ENCODE peak calls at places on chromosomes 11 and 22, in nine cellular contexts. S is GM23248, B is IMR-90, V is mammary epithelial cell, Z is H1, N is astrocyte, L is fibroblast of lung, Y is MM.1S, F is endodermal cell. W is an unnamed sample. For H3K4me1 and H3K36me3, the result is how much of the 10 kb centered on the place peaks cover.

GRCh38 chr11:78022397-78023396 is at the start of gene KCTD14:
- DNase-seq in B (no peak), F (peak), N (no peak), S (peak), Y (no peak), L (no peak), Z (peak), V (peak), W (no peak)

GRCh38 chr11:69167916-69168691 is 12.4 kb downstream of the SMIM38 start:
- DNase-seq in B (peak), Y (no peak), N (no peak), S (peak), L (no peak), V (peak), Z (no peak), F (no peak), W (peak)

GRCh38 chr11:69667619-69668604 is 7.2 kb downstream of the LTO1 start:
- DNase-seq in Z (no peak), S (no peak), L (no peak), N (no peak), B (no peak), V (no peak), F (peak), Y (no peak), W (no peak)

GRCh38 chr11:103773059-103773458 is 263.4 kb upstream of the DDI1 start:
- DNase-seq in Y (no peak), N (peak), F (no peak), S (peak), L (peak), Z (no peak), V (no peak), B (peak), W (peak)

GRCh38 chr11:7511405-7511804 is 2.4 kb upstream of the PPFIBP2 start:
- DNase-seq in F (no peak), N (no peak), B (no peak), L (no peak), Y (peak), Z (no peak), V (no peak), S (no peak), W (no peak)

GRCh38 chr11:2974272-2974671 is 17.9 kb downstream of the NAP1L4 start:
- DNase-seq in N (no peak), Y (no peak), Z (no peak), B (no peak), S (no peak), V (no peak), F (no peak), L (no peak), W (no peak)

GRCh38 chr11:97854357-97854756 is 1166.4 kb upstream of the CNTN5 start:
- DNase-seq in F (no peak), Y (no peak), N (no peak), L (no peak), S (no peak), Z (no peak), B (no peak), V (no peak), W (no peak)

GRCh38 chr11:8209208-8209807 is 40.5 kb upstream of the RIC3 start:
- DNase-seq in F (peak), V (no peak), L (no peak), B (no peak), Y (no peak), S (no peak), N (no peak), Z (peak), W (no peak)

GRCh38 chr22:46171940-46172339 is 21.6 kb downstream of the PPARA start:
- DNase-seq in N (peak), Z (no peak), V (peak), Y (no peak), F (no peak), B (peak), L (peak), S (peak), W (peak)

GRCh38 chr11:112513936-112514716 is 253.5 kb upstream of the PLET1 start:
- DNase-seq in V (no peak), N (no peak), S (no peak), F (no peak), L (no peak), Y (no peak), B (no peak), Z (peak), W (no peak)

GRCh38 chr11:58395581-58395980 is 11.1 kb downstream of the OR5B3 start:
- DNase-seq in Z (no peak), S (peak), N (no peak), B (peak), L (peak), Y (no peak), V (peak), F (no peak), W (peak)

DNA sequence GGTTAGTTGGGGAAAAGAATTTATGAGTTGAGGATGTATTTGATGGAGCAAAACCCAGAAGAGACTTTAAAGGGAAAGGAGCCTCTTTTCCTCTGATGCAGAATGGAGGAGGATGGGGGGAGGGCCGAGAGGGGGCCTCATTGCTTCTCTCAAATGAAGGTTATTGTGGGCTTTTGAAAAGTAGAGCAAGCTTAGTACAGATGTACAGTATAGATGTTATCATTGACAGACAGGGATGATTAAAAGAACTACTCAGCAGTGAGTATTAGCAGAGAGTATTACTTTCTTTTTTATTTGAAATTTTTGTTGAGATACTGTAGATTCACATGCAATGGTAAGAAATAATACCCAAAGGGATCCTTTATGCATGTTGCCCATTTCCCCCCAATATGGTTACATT is 98.1 kb downstream of the TEAD1 start:
- DNase-seq in S (no peak), F (no peak), Z (no peak), B (no peak), L (no peak), N (no peak), Y (no peak), V (no peak), W (no peak)
- H3K4me1 ChIP-seq in S (half or more), F (under half), Z (under half), B (under half), L (under half), N (under half), Y (under half), V (under half), W (half or more)

GRCh38 chr22:19876941-19877625 is 22.4 kb upstream of the GNB1L start:
- DNase-seq in F (peak), Y (no peak), N (no peak), L (no peak), V (no peak), Z (peak), S (no peak), B (no peak), W (no peak)
- H3K9ac ChIP-seq in F (no peak), Y (no peak), N (no peak), L (no peak), V (no peak), Z (no peak), S (no peak), B (no peak), W (no peak)

GRCh38 chr11:32972781-32973180 is 42.9 kb upstream of the DEPDC7 start:
- DNase-seq in S (no peak), L (no peak), Z (no peak), F (no peak), V (no peak), N (no peak), B (no peak), Y (no peak), W (no peak)
- H3K36me3 ChIP-seq in S (under half), L (under half), Z (under half), F (half or more), V (under half), N (under half), B (under half), Y (under half), W (under half)

GRCh38 chr11:119794756-119795155 is 65.8 kb upstream of the NECTIN1 start:
- DNase-seq in N (no peak), Z (no peak), V (no peak), Y (no peak), F (no peak), L (peak), S (peak), B (no peak), W (no peak)
- H3K4me1 ChIP-seq in N (half or more), Z (half or more), V (under half), Y (under half), F (under half), L (under half), S (under half), B (under half), W (under half)

DNA sequence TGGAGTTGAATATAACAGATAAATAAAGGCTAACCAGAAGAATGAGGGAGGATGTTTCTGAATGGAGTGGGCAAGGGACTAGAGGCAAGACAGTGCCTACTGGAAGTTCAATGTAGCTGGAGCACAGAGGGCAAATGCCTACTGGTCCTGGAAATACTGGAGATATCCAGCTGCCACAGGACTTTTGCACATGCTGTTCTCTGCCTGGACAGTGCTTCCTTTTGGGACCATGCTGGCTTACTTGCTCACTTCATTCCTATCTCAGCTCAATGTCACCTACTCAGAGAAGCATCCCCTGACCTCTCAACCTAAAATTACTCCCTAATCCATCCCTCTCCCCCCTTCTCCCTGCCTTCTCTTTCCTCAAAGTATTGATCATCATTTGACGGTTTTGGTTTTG is 20.2 kb downstream of the RASD2 start:
- DNase-seq in B (no peak), Y (no peak), L (no peak), F (no peak), S (no peak), V (no peak), Z (no peak), N (no peak), W (no peak)
- H3K9ac ChIP-seq in B (no peak), Y (no peak), L (no peak), F (no peak), S (no peak), V (no peak), Z (no peak), N (no peak), W (no peak)

DNA sequence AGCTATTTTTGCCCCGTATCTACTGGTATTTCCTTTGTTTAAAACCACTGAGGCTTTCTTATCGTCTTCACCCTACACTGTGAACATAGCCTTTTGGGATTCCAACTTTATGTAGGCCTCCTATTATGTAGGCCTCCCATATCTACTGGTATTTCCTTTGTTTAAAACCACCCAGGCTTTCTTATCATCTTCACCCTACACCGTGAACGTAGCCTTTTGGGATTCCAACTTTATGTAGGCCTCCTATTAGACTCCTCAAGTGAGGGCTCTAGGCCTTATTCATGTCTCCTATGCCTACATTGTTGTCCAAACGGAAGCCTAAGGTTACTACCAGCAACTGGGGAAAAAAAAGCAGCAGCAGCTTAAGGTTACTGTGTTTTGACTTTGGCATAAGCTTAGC is 23.7 kb downstream of the CEP295 start:
- DNase-seq in Y (no peak), F (no peak), L (peak), Z (no peak), N (no peak), S (no peak), V (no peak), B (no peak), W (no peak)
- H3K36me3 ChIP-seq in Y (under half), F (half or more), L (under half), Z (under half), N (under half), S (half or more), V (under half), B (under half), W (half or more)

GRCh38 chr11:96333076-96333744 is 9.8 kb downstream of the MAML2 start:
- DNase-seq in Z (no peak), Y (no peak), V (no peak), B (no peak), L (peak), S (peak), F (no peak), N (peak), W (peak)

GRCh38 chr11:96329855-96330510 is 13.0 kb downstream of the MAML2 start:
- DNase-seq in Y (no peak), Z (no peak), N (no peak), S (no peak), L (peak), V (no peak), B (no peak), F (no peak), W (no peak)

GRCh38 chr11:96332236-96332761 is 10.7 kb downstream of the MAML2 start:
- DNase-seq in L (no peak), B (no peak), Z (no peak), N (no peak), S (peak), Y (no peak), V (no peak), F (peak), W (no peak)

GRCh38 chr11:96330511-96330859 is 12.5 kb downstream of the MAML2 start:
- DNase-seq in Y (no peak), Z (no peak), F (no peak), B (no peak), N (no peak), V (no peak), L (no peak), S (no peak), W (no peak)

DNA sequence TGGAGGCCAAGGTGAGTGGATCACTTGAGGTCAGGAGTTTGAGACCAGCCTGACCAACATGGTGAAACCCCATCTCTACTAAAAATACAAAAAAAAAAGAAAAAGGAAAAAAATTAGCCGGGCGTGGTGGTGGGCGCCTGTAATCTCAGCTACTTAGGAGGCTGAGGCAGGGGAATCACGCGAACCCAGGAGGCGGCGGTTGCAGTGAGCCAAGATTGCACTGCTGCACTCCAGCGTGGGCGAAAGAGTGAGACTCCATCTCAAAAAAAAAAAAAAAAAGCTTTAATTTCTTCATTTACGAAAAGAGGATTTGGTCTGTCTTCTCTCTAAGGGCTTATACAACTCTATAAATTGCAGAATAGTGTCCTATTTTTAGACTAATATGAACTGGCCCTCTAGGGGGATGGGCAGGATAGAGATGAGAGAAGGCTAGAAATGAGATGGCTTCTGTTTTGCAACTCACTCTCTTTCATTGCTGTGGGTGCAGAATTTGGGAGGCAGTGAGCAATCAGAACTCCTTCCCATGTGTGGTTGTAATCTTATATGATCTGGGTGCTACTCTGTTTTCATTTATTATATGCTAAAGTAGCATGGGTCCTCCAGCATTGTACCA is 11.3 kb downstream of the MAML2 start:
- DNase-seq in S (peak), V (no peak), N (no peak), F (no peak), L (no peak), Z (no peak), B (no peak), Y (no peak), W (no peak)
- H3K4me1 ChIP-seq in S (half or more), V (under half), N (under half), F (under half), L (under half), Z (under half), B (under half), Y (under half), W (half or more)

W was measured in adipocyte.